ENCODE peak calls at places on chromosomes 6 and 20, in nine cellular contexts. One of them, this sample, is unnamed.

GRCh38 chr6:160679402-160679769 is 15.3 kb upstream of the LPA start:
- DNase-seq in left ventricle myocardium inferior: no peak
- DNase-seq in transverse colon: no peak
- DNase-seq in SK-N-SH: peak; percentile 42
- DNase-seq in tibial nerve: no peak
- DNase-seq in lower lobe of right lung: no peak
- DNase-seq in PC-3: no peak
- DNase-seq in heart right ventricle: no peak
- DNase-seq in testis: peak; percentile 64
- DNase-seq in this sample: no peak

GRCh38 chr20:517221-517620 is 26.4 kb downstream of the CSNK2A1 start:
- DNase-seq in testis: no peak
- DNase-seq in PC-3: no peak
- DNase-seq in transverse colon: no peak
- DNase-seq in SK-N-SH: no peak
- DNase-seq in heart right ventricle: no peak
- DNase-seq in lower lobe of right lung: no peak
- DNase-seq in left ventricle myocardium inferior: no peak
- DNase-seq in tibial nerve: no peak
- DNase-seq in this sample: no peak

GRCh38 chr20:4384961-4385360 is 336.7 kb upstream of the PRND start:
- DNase-seq in lower lobe of right lung: no peak
- DNase-seq in left ventricle myocardium inferior: no peak
- DNase-seq in testis: no peak
- DNase-seq in tibial nerve: no peak
- DNase-seq in heart right ventricle: no peak
- DNase-seq in transverse colon: no peak
- DNase-seq in PC-3: no peak
- DNase-seq in SK-N-SH: no peak
- DNase-seq in this sample: no peak

GRCh38 chr20:1930165-1930564 is 35.0 kb downstream of the SIRPA start:
- DNase-seq in transverse colon: no peak
- DNase-seq in tibial nerve: no peak
- DNase-seq in heart right ventricle: no peak
- DNase-seq in testis: no peak
- DNase-seq in SK-N-SH: no peak
- DNase-seq in PC-3: peak; percentile 17
- DNase-seq in lower lobe of right lung: no peak
- DNase-seq in left ventricle myocardium inferior: no peak
- DNase-seq in this sample: no peak

GRCh38 chr6:56101141-56101553 is 146.2 kb downstream of the COL21A1 start:
- DNase-seq in lower lobe of right lung: no peak
- DNase-seq in testis: no peak
- DNase-seq in heart right ventricle: no peak
- DNase-seq in transverse colon: no peak
- DNase-seq in SK-N-SH: no peak
- DNase-seq in tibial nerve: no peak
- DNase-seq in PC-3: peak; percentile 95
- DNase-seq in left ventricle myocardium inferior: no peak
- DNase-seq in this sample: no peak

GRCh38 chr6:33720998-33721397 is 9.5 kb upstream of the UQCC2 start:
- DNase-seq in lower lobe of right lung: no peak
- DNase-seq in testis: no peak
- DNase-seq in SK-N-SH: no peak
- DNase-seq in tibial nerve: no peak
- DNase-seq in heart right ventricle: no peak
- DNase-seq in PC-3: peak; percentile 81
- DNase-seq in transverse colon: no peak
- DNase-seq in left ventricle myocardium inferior: no peak
- DNase-seq in this sample: no peak

GRCh38 chr6:8238772-8239683 is 136.7 kb upstream of the EEF1E1 start:
- DNase-seq in tibial nerve: no peak
- DNase-seq in transverse colon: no peak
- DNase-seq in SK-N-SH: peak; percentile 49
- DNase-seq in PC-3: no peak
- DNase-seq in left ventricle myocardium inferior: no peak
- DNase-seq in heart right ventricle: no peak
- DNase-seq in testis: no peak
- DNase-seq in lower lobe of right lung: no peak
- DNase-seq in this sample: no peak

GRCh38 chr20:19828233-19828632 is 70.2 kb downstream of the RIN2 start:
- DNase-seq in lower lobe of right lung: no peak
- DNase-seq in heart right ventricle: no peak
- DNase-seq in testis: no peak
- DNase-seq in tibial nerve: no peak
- DNase-seq in PC-3: peak; percentile 97
- DNase-seq in left ventricle myocardium inferior: no peak
- DNase-seq in SK-N-SH: no peak
- DNase-seq in transverse colon: no peak
- DNase-seq in this sample: no peak

GRCh38 chr20:45049904-45050471 is 50.9 kb downstream of the KCNS1 start:
- DNase-seq in SK-N-SH: no peak
- DNase-seq in left ventricle myocardium inferior: no peak
- DNase-seq in heart right ventricle: no peak
- DNase-seq in transverse colon: no peak
- DNase-seq in testis: no peak
- DNase-seq in tibial nerve: no peak
- DNase-seq in lower lobe of right lung: no peak
- DNase-seq in PC-3: no peak
- DNase-seq in this sample: no peak

GRCh38 chr6:29071831-29072723 is 15.0 kb downstream of the OR2B3 start:
- DNase-seq in tibial nerve: no peak
- DNase-seq in transverse colon: peak; percentile 8
- DNase-seq in lower lobe of right lung: no peak
- DNase-seq in heart right ventricle: no peak
- DNase-seq in testis: peak; percentile 43
- DNase-seq in SK-N-SH: peak; percentile 44
- DNase-seq in left ventricle myocardium inferior: no peak
- DNase-seq in PC-3: peak; percentile 70
- DNase-seq in this sample: no peak

GRCh38 chr20:41395669-41396664 is 29.3 kb upstream of the EMILIN3 start:
- DNase-seq in testis: no peak
- DNase-seq in tibial nerve: no peak
- DNase-seq in left ventricle myocardium inferior: no peak
- DNase-seq in SK-N-SH: no peak
- DNase-seq in PC-3: no peak
- DNase-seq in lower lobe of right lung: peak; percentile 21
- DNase-seq in heart right ventricle: peak; percentile 44
- DNase-seq in transverse colon: no peak
- DNase-seq in this sample: no peak

GRCh38 chr20:50398471-50399002 is 111.6 kb upstream of the PTPN1 start:
- DNase-seq in testis: no peak
- DNase-seq in left ventricle myocardium inferior: no peak
- DNase-seq in lower lobe of right lung: no peak
- DNase-seq in tibial nerve: no peak
- DNase-seq in transverse colon: no peak
- DNase-seq in heart right ventricle: no peak
- DNase-seq in SK-N-SH: no peak
- DNase-seq in PC-3: no peak
- DNase-seq in this sample: peak; percentile 77

GRCh38 chr20:13041574-13042457 is 33.0 kb downstream of the SPTLC3 start:
- DNase-seq in testis: no peak
- DNase-seq in lower lobe of right lung: no peak
- DNase-seq in transverse colon: no peak
- DNase-seq in tibial nerve: no peak
- DNase-seq in SK-N-SH: no peak
- DNase-seq in heart right ventricle: no peak
- DNase-seq in left ventricle myocardium inferior: no peak
- DNase-seq in PC-3: peak; percentile 22
- DNase-seq in this sample: no peak

GRCh38 chr6:163710552-163710951 is 296.0 kb downstream of the QKI start:
- DNase-seq in tibial nerve: no peak
- DNase-seq in SK-N-SH: no peak
- DNase-seq in left ventricle myocardium inferior: no peak
- DNase-seq in lower lobe of right lung: no peak
- DNase-seq in testis: no peak
- DNase-seq in transverse colon: no peak
- DNase-seq in PC-3: no peak
- DNase-seq in heart right ventricle: peak; percentile 32
- DNase-seq in this sample: peak; percentile 44
- H3K4me1 ChIP-seq in tibial nerve: peaks cover 69% of the 10 kb centered on the region
- H3K4me1 ChIP-seq in SK-N-SH: peaks cover 11% of the 10 kb centered on the region
- H3K4me1 ChIP-seq in left ventricle myocardium inferior: peaks cover 65% of the 10 kb centered on the region
- H3K4me1 ChIP-seq in lower lobe of right lung: peaks cover 65% of the 10 kb centered on the region
- H3K4me1 ChIP-seq in testis: peaks cover 29% of the 10 kb centered on the region
- H3K4me1 ChIP-seq in transverse colon: no peaks in the 10 kb centered on the region
- H3K4me1 ChIP-seq in PC-3: no peaks in the 10 kb centered on the region
- H3K4me1 ChIP-seq in heart right ventricle: peaks cover 66% of the 10 kb centered on the region
- H3K4me1 ChIP-seq in this sample: no peaks in the 10 kb centered on the region

DNA sequence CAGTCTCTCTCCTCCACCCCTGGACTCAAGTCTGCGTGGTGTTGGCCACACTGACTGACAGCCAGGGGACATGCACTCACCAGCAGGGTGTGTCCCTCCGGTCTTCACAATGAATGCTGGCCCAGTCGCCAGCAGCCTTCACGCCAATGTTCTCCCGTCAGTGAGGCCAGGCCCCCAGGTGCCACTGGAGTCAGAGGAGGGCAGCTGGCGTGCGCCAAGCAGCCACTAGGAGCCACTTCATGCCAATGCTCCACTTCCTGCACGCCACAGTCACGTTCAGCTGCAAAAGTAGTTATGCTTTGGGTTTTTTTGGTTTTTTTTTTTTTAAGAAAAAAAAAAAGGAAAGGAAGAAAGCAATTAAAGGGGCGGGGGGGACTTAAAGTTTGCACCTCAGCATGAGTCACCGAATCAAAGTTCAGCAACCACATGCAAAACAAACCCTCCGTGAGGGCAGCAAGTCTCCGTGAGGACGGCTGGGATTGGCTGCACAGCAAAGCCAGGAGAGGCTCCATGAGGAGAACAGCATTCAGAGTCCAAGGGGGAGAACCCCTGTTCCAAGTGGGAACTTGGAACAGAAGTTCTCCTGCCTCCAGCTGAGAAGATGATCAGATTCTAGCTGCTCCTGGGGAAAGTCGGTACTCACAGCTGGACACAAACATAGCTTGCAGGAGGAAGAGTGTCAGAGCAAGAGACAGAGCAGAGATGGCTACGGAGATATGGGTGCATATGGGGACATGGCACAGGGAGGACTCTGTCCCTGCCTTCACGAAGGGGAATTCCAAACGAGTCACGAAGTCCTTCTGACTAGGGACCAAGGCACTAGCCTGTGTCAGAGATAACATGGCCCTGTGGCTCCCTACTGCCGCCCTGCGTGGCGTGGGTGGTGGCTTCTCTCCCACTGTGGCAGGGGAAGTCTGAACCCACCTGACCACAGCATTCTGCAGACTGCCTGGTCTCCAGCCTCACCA is at the start of gene ZC3H12D:
- DNase-seq in lower lobe of right lung: peak; percentile 69
- DNase-seq in PC-3: peak; percentile 47
- DNase-seq in SK-N-SH: no peak
- DNase-seq in heart right ventricle: no peak
- DNase-seq in left ventricle myocardium inferior: peak; percentile 60
- DNase-seq in tibial nerve: peak; percentile 45
- DNase-seq in testis: peak; percentile 23
- DNase-seq in transverse colon: peak; percentile 84
- DNase-seq in this sample: peak; percentile 51
- TF ChIP-seq CTCF in lower lobe of right lung: peak; percentile 41
- TF ChIP-seq CTCF in PC-3: peak; percentile 35
- TF ChIP-seq CTCF in SK-N-SH: no peak
- TF ChIP-seq CTCF in heart right ventricle: peak; percentile 42
- TF ChIP-seq CTCF in left ventricle myocardium inferior: peak; percentile 33
- TF ChIP-seq CTCF in tibial nerve: peak; percentile 28
- TF ChIP-seq CTCF in testis: no peak
- TF ChIP-seq CTCF in transverse colon: peak; percentile 29
- TF ChIP-seq CTCF in this sample: no peak

DNA sequence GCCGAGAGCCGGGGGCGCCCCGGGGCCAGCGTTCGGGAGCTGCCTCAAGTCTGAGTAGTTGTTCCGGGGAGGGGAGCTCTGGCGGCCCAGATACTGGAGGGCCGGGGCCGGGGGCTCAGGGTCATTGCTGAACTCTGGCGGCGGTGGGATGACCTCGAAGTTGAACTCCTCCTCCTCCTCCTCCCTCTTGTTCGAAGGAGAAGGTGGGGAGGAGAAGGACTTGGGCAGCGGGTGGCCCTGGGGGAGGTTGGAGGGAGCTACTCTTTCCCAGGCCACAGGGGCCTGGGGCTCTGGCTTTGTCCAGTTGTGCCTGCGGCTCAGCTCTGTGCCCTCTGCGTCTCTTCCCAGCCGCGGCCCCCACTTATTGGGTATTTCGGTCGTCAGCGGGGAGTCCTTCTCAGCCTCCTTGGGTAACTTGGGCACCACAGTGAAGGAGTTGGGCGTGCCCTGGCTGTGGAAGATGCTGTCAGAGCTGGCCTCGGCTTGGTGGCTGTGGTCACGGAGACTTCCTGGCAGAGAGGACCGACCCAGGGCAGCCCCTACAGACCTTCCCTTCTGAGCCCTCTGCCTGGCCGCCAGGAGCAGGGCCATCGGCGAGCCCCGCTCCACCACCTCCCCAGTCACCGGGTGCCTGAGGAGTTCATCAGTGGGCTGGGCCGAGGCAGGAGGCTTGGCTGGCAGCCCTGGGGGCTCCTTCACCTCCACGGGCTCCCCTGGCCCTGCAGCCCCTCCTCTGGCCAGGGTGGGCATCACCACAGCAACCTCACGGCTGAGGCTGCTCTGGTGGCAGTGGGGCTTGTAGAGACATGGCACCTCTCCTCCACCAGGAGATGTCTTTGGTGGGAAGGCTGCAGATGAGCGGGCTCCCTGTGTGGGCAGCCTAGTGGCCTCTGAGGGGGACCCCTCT is 37.4 kb downstream of the C6orf132 start:
- DNase-seq in transverse colon: no peak
- DNase-seq in tibial nerve: no peak
- DNase-seq in testis: peak; percentile 40
- DNase-seq in left ventricle myocardium inferior: no peak
- DNase-seq in heart right ventricle: no peak
- DNase-seq in PC-3: no peak
- DNase-seq in SK-N-SH: no peak
- DNase-seq in lower lobe of right lung: no peak
- DNase-seq in this sample: no peak
- H3K4me3 ChIP-seq in transverse colon: peak overlapping the region; percentile 51
- H3K4me3 ChIP-seq in tibial nerve: peak overlapping the region; percentile 51
- H3K4me3 ChIP-seq in testis: peak overlapping the region; percentile 59
- H3K4me3 ChIP-seq in left ventricle myocardium inferior: peak overlapping the region; percentile 67
- H3K4me3 ChIP-seq in heart right ventricle: peak overlapping the region; percentile 50
- H3K4me3 ChIP-seq in PC-3: no peak overlapping the region
- H3K4me3 ChIP-seq in SK-N-SH: no peak overlapping the region
- H3K4me3 ChIP-seq in lower lobe of right lung: peak overlapping the region; percentile 57
- H3K4me3 ChIP-seq in this sample: peak overlapping the region; percentile 27

DNA sequence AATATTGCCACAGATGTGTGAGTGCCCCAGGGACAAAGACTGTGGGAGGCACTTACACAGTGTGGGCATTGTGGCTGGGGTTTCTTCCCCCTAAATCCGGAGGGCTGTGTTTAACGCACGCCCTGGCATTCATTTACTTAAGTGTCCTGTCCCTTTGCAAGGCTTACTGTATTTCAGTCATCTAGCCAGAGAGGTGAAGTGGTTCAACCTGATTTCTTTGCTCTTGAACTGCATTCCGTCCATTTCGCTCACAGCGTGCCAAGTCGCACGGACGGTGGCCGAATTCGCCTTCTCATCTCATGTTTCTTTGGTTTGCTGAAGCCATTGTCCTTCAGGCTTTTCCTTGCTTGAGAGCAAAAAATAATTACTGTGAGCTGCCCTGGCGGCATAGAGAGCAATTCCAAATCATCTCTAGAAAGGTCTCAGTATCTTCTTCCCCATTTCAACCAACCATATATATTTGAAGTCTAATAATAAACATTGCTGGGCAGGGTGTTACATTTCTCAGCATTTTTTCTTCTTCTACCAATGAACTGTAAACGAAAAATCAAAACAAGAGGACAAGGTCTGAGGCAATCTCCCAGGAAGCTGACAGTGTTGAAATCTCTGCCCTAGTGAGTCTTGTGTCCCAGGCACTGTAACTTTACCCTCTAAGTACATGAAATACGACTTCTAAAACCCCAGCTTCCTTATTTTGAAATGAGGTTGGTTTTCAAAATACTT is 16.9 kb downstream of the SYTL3 start:
- DNase-seq in SK-N-SH: no peak
- DNase-seq in heart right ventricle: no peak
- DNase-seq in PC-3: no peak
- DNase-seq in left ventricle myocardium inferior: no peak
- DNase-seq in transverse colon: no peak
- DNase-seq in lower lobe of right lung: peak; percentile 84
- DNase-seq in tibial nerve: peak; percentile 38
- DNase-seq in testis: no peak
- DNase-seq in this sample: no peak
- H3K4me1 ChIP-seq in SK-N-SH: no peaks in the 10 kb centered on the region
- H3K4me1 ChIP-seq in heart right ventricle: peaks cover 3% of the 10 kb centered on the region
- H3K4me1 ChIP-seq in PC-3: peaks cover 15% of the 10 kb centered on the region
- H3K4me1 ChIP-seq in left ventricle myocardium inferior: no peaks in the 10 kb centered on the region
- H3K4me1 ChIP-seq in transverse colon: peaks cover 7% of the 10 kb centered on the region
- H3K4me1 ChIP-seq in lower lobe of right lung: peaks cover 52% of the 10 kb centered on the region
- H3K4me1 ChIP-seq in tibial nerve: peaks cover 14% of the 10 kb centered on the region
- H3K4me1 ChIP-seq in testis: peaks cover 3% of the 10 kb centered on the region
- H3K4me1 ChIP-seq in this sample: no peaks in the 10 kb centered on the region

This sample was measured in tibial artery.